ENCODE peak calls at places on chromosomes 3 and 15, in ten cellular contexts. R is brain microvascular endothelial cell, U is ovary, P is GM13977, B is H1, L is thyroid gland, G is A549, Y is NB4, J is cardiac muscle cell, D is cardiac fibroblast. H is an unnamed sample.

GRCh38 chr3:190424478-190425439 is 24.9 kb downstream of the TMEM207 start:
- DNase-seq in R (peak; percentile 32), U (peak; percentile 64), P (peak; percentile 31), B (peak; percentile 79), L (peak; percentile 65), G (peak; percentile 78), Y (peak; percentile 65), J (peak; percentile 64), D (peak; percentile 89), H (no peak)

GRCh38 chr3:72177075-72178050 is 392.4 kb upstream of the PROK2 start:
- DNase-seq in R (peak; percentile 33), U (peak; percentile 55), P (peak; percentile 42), B (no peak), L (peak; percentile 16), G (no peak), Y (peak; percentile 32), J (no peak), D (peak; percentile 58), H (no peak)

GRCh38 chr15:73677146-73677607 is 7.0 kb upstream of the CD276 start:
- DNase-seq in R (peak; percentile 60), U (peak; percentile 65), P (peak; percentile 53), B (peak; percentile 85), L (peak; percentile 70), G (peak; percentile 61), Y (peak; percentile 38), J (peak; percentile 78), D (peak; percentile 78), H (no peak)

GRCh38 chr3:58332575-58333179 is at the start of gene PXK:
- DNase-seq in R (peak; percentile 64), U (peak; percentile 81), P (peak; percentile 88), B (peak; percentile 84), L (peak; percentile 85), G (peak; percentile 57), Y (peak; percentile 92), J (peak; percentile 89), D (peak; percentile 78), H (peak; percentile 40)

GRCh38 chr3:58422756-58423324 is 10.8 kb downstream of the PDHB start:
- DNase-seq in R (no peak), U (no peak), P (no peak), B (no peak), L (peak; percentile 55), G (peak; percentile 51), Y (peak; percentile 30), J (peak; percentile 87), D (peak; percentile 32), H (no peak)

GRCh38 chr15:82540055-82540983 is at the start of gene RPS17:
- DNase-seq in R (peak; percentile 93), U (peak; percentile 97), P (peak; percentile 99), B (peak; percentile 99), L (peak; percentile 98), G (peak; percentile 97), Y (peak; percentile 97), J (peak; percentile 96), D (peak; percentile 96), H (peak; percentile 98)

GRCh38 chr15:100726426-100727190 is 124.2 kb downstream of the ASB7 start:
- DNase-seq in R (no peak), U (no peak), P (no peak), B (peak; percentile 35), L (no peak), G (no peak), Y (no peak), J (no peak), D (peak; percentile 35), H (no peak)

GRCh38 chr3:100042144-100042543 is 72.2 kb downstream of the FILIP1L start:
- DNase-seq in R (peak; percentile 91), U (no peak), P (no peak), B (no peak), L (no peak), G (peak; percentile 48), Y (no peak), J (no peak), D (peak; percentile 96), H (no peak)

GRCh38 chr3:101423984-101424888 is 88.8 kb downstream of the SENP7 start:
- DNase-seq in R (no peak), U (no peak), P (no peak), B (no peak), L (no peak), G (no peak), Y (no peak), J (no peak), D (no peak), H (no peak)

GRCh38 chr15:85582719-85583089 is 202.3 kb downstream of the AKAP13 start:
- DNase-seq in R (no peak), U (peak; percentile 48), P (peak; percentile 42), B (no peak), L (peak; percentile 48), G (no peak), Y (no peak), J (no peak), D (peak; percentile 71), H (no peak)

GRCh38 chr3:94269763-94270162 is 206.9 kb downstream of the NSUN3 start:
- DNase-seq in R (peak; percentile 6), U (no peak), P (no peak), B (no peak), L (no peak), G (no peak), Y (no peak), J (no peak), D (no peak), H (no peak)

GRCh38 chr15:29039466-29040366 is 153.9 kb downstream of the APBA2 start:
- DNase-seq in R (no peak), U (no peak), P (no peak), B (no peak), L (no peak), G (no peak), Y (no peak), J (no peak), D (no peak), H (no peak)

GRCh38 chr3:87437765-87438164 is 161.4 kb upstream of the POU1F1 start:
- DNase-seq in R (peak; percentile 72), U (no peak), P (no peak), B (no peak), L (peak; percentile 57), G (peak; percentile 43), Y (no peak), J (no peak), D (peak; percentile 32), H (no peak)

GRCh38 chr15:43514241-43515057 is 3.0 kb upstream of the MAP1A start:
- DNase-seq in R (no peak), U (no peak), P (peak; percentile 59), B (peak; percentile 64), L (no peak), G (no peak), Y (peak; percentile 55), J (peak; percentile 62), D (peak; percentile 49), H (no peak)
- TF ChIP-seq CTCF in R (peak; percentile 78), U (no peak), P (peak; percentile 70), B (peak; percentile 75), L (no peak), G (peak; percentile 43), Y (peak; percentile 76), J (peak; percentile 62), D (peak; percentile 71), H (peak; percentile 54)

GRCh38 chr3:48276856-48277641 is 36.1 kb downstream of the ZNF589 start:
- DNase-seq in R (no peak), U (no peak), P (no peak), B (no peak), L (no peak), G (no peak), Y (no peak), J (no peak), D (no peak), H (no peak)

GRCh38 chr3:48275292-48276027 is 34.6 kb downstream of the ZNF589 start:
- DNase-seq in R (no peak), U (no peak), P (no peak), B (no peak), L (no peak), G (no peak), Y (no peak), J (no peak), D (no peak), H (no peak)

GRCh38 chr3:48271763-48272498 is 31.0 kb downstream of the ZNF589 start:
- DNase-seq in R (no peak), U (no peak), P (no peak), B (no peak), L (no peak), G (no peak), Y (no peak), J (no peak), D (no peak), H (no peak)

GRCh38 chr3:48274452-48274851 is 33.5 kb downstream of the ZNF589 start:
- DNase-seq in R (no peak), U (no peak), P (no peak), B (no peak), L (no peak), G (no peak), Y (no peak), J (no peak), D (no peak), H (no peak)

GRCh38 chr3:48273594-48274211 is 32.8 kb downstream of the ZNF589 start:
- DNase-seq in R (peak; percentile 48), U (peak; percentile 34), P (peak; percentile 81), B (peak; percentile 73), L (peak; percentile 51), G (peak; percentile 58), Y (peak; percentile 76), J (peak; percentile 69), D (peak; percentile 75), H (peak; percentile 86)
- TF ChIP-seq CTCF in R (peak; percentile 86), U (peak; percentile 60), P (peak; percentile 75), B (peak; percentile 77), L (peak; percentile 41), G (peak; percentile 78), Y (peak; percentile 80), J (peak; percentile 88), D (peak; percentile 85), H (peak; percentile 85)

GRCh38 chr3:60182697-60183096 is 1068.6 kb downstream of the FHIT start:
- DNase-seq in R (no peak), U (no peak), P (no peak), B (no peak), L (no peak), G (no peak), Y (no peak), J (no peak), D (no peak), H (no peak)
- TF ChIP-seq CTCF in R (no peak), U (no peak), P (no peak), B (no peak), L (no peak), G (no peak), Y (no peak), J (no peak), D (no peak), H (no peak)

DNA sequence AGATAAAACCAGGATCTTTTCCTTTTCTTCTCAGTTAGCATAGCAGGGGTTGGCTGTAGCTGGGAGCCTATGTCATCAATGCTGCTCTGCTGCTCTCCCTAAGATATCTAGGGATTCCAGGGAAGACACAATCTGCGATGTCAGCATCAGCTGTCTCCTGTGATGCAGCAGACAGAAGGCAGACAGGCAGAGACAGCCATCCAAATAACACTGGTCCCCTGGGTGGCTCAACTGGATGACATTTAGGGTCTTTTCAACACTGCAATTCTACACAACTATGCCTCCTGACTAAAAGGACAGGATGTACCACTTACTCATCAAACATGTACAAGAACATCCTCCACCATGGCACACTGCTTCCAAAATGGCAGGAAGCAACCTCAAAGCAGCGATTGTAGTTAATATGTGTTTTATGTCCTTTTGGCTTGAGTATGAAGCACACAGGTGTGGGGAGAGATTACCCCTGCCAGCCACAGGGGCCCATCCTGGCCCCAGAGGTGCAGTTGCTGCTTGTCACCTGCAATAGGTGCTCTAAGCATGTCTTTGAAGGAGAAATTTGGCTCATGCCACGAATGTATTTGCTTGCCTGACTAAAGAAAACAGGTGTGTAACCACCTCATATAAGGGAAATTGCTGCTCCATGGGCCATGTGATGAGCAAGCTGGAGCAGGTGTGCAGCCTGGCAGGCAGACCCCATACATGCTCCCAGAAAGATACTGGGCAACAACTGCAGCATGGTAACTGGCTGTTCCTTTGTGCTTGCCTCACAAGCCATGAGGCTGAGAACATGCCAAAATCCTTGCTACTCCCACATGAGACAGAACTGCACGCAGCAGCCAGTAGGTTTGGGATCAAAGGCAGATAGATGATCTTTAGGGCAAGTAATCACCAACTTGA is 357.8 kb downstream of the VPS13C start:
- DNase-seq in R (no peak), U (no peak), P (no peak), B (peak; percentile 48), L (no peak), G (no peak), Y (no peak), J (no peak), D (no peak), H (no peak)
- TF ChIP-seq CTCF in R (no peak), U (no peak), P (no peak), B (peak; percentile 75), L (no peak), G (no peak), Y (no peak), J (no peak), D (no peak), H (no peak)

H was measured in D721Med.